ENCODE peak calls at places on chromosomes 3 and 15, in eight cellular contexts. H is SW 1271; V is lower leg skin; B is stimulated activated CD8-positive, alpha-beta memory T cell treated with anti-CD3 and anti-CD28 coated beads, Interleukin-2, amount 100 ng/mL, for 48 hours; C is fibroblast of the conjunctiva; A is myocyte; E is NK-92 treated with Interleukin-12 subunit alpha and Interleukin-12 subunit beta, amount 100 ng/mL, for 24 hours; O is activated effector memory CD4-positive, alpha-beta T cell treated with anti-CD3 and anti-CD28 coated beads, Interleukin-2, amount 50 U/mL, for 16 hours. J is an unnamed sample.

GRCh38 chr3:168121175-168121853 is 25.6 kb upstream of the GOLIM4 start:
- DNase-seq in H (no peak), V (no peak), B (no peak), C (no peak), A (peak), E (no peak), O (no peak), J (no peak)

GRCh38 chr3:159911011-159911663 is 77.5 kb upstream of the IL12A start:
- DNase-seq in H (no peak), V (no peak), B (no peak), C (no peak), A (peak), E (no peak), O (no peak), J (no peak)

GRCh38 chr3:150922611-150923010 is 17.4 kb upstream of the MINDY4B start:
- DNase-seq in H (no peak), V (no peak), B (no peak), C (no peak), A (no peak), E (no peak), O (no peak), J (no peak)

GRCh38 chr15:70535071-70535954 is 228.0 kb downstream of the UACA start:
- DNase-seq in H (no peak), V (no peak), B (no peak), C (no peak), A (no peak), E (no peak), O (peak), J (peak)

GRCh38 chr3:110810356-110810755 is 261.3 kb upstream of the NECTIN3 start:
- DNase-seq in H (no peak), V (no peak), B (no peak), C (no peak), A (peak), E (no peak), O (no peak), J (no peak)

GRCh38 chr15:46312133-46312740 is 677.4 kb downstream of the SQOR start:
- DNase-seq in H (no peak), V (peak), B (peak), C (peak), A (peak), E (peak), O (peak), J (no peak)

GRCh38 chr3:48119495-48120193 is 68.6 kb downstream of the CDC25A start:
- DNase-seq in H (no peak), V (no peak), B (no peak), C (no peak), A (peak), E (no peak), O (no peak), J (no peak)

GRCh38 chr3:62870321-62870720 is 4.9 kb downstream of the CADPS start:
- DNase-seq in H (no peak), V (no peak), B (no peak), C (no peak), A (no peak), E (no peak), O (no peak), J (no peak)

GRCh38 chr3:171974986-171975837 is 64.2 kb upstream of the FNDC3B start:
- DNase-seq in H (no peak), V (no peak), B (no peak), C (no peak), A (no peak), E (no peak), O (no peak), J (no peak)

GRCh38 chr3:126398423-126399347 is 4.0 kb downstream of the CFAP100 start:
- DNase-seq in H (no peak), V (no peak), B (no peak), C (no peak), A (no peak), E (no peak), O (no peak), J (peak)

GRCh38 chr3:31462050-31462569 is 70.6 kb upstream of the STT3B start:
- DNase-seq in H (no peak), V (no peak), B (no peak), C (no peak), A (peak), E (no peak), O (peak), J (no peak)

GRCh38 chr3:161035711-161036110 is 69.4 kb downstream of the B3GALNT1 start:
- DNase-seq in H (no peak), V (no peak), B (no peak), C (no peak), A (no peak), E (no peak), O (no peak), J (no peak)

GRCh38 chr3:36480916-36481648 is 100.8 kb downstream of the STAC start:
- DNase-seq in H (no peak), V (no peak), B (no peak), C (no peak), A (no peak), E (no peak), O (no peak), J (no peak)

GRCh38 chr3:86869536-86869935 is 121.4 kb downstream of the VGLL3 start:
- DNase-seq in H (no peak), V (no peak), B (no peak), C (no peak), A (peak), E (no peak), O (no peak), J (no peak)

GRCh38 chr3:195900426-195901355 is 7.7 kb downstream of the TNK2 start:
- DNase-seq in H (no peak), V (no peak), B (peak), C (no peak), A (peak), E (no peak), O (peak), J (peak)

GRCh38 chr3:13010770-13011169 is 62.5 kb downstream of the IQSEC1 start:
- DNase-seq in H (no peak), V (no peak), B (no peak), C (no peak), A (no peak), E (no peak), O (no peak), J (no peak)

GRCh38 chr3:64163755-64164148 is 61.5 kb downstream of the PRICKLE2 start:
- DNase-seq in H (no peak), V (no peak), B (no peak), C (peak), A (peak), E (no peak), O (no peak), J (no peak)

GRCh38 chr3:72591522-72592421 is 256.5 kb downstream of the SHQ1 start:
- DNase-seq in H (no peak), V (peak), B (no peak), C (peak), A (peak), E (no peak), O (no peak), J (no peak)

GRCh38 chr15:47991376-47991775 is 129.4 kb upstream of the SLC24A5 start:
- DNase-seq in H (no peak), V (no peak), B (no peak), C (peak), A (peak), E (no peak), O (no peak), J (no peak)

GRCh38 chr3:66035763-66036477 is 2.8 kb downstream of the MAGI1 start:
- DNase-seq in H (no peak), V (no peak), B (no peak), C (no peak), A (no peak), E (no peak), O (no peak), J (no peak)

GRCh38 chr3:41966206-41966605 is 4.3 kb upstream of the ULK4 start:
- DNase-seq in H (no peak), V (no peak), B (no peak), C (no peak), A (no peak), E (no peak), O (no peak), J (no peak)

GRCh38 chr3:74592359-74592758 is 22.1 kb downstream of the CNTN3 start:
- DNase-seq in H (no peak), V (no peak), B (no peak), C (no peak), A (no peak), E (no peak), O (no peak), J (no peak)

GRCh38 chr3:38724392-38724736 is 74.9 kb upstream of the SCN5A start:
- DNase-seq in H (no peak), V (no peak), B (no peak), C (no peak), A (no peak), E (no peak), O (no peak), J (no peak)

GRCh38 chr3:53040361-53040820 is 5.5 kb downstream of the SFMBT1 start:
- DNase-seq in H (no peak), V (no peak), B (no peak), C (no peak), A (no peak), E (no peak), O (no peak), J (no peak)